ENCODE peak calls at places on chromosomes 1 and 21, in six cellular contexts. R is HepG2, O is H1, N is GM12892, E is K562, P is SK-N-SH. T is an unnamed sample.

GRCh38 chr1:110385369-110385768 is 5.5 kb downstream of the SLC16A4 start:
- DNase-seq in R (no peak), O (no peak), N (no peak), E (no peak), P (no peak), T (no peak)

GRCh38 chr1:170395149-170395548 is 136.8 kb upstream of the GORAB start:
- DNase-seq in R (no peak), O (no peak), N (no peak), E (no peak), P (no peak), T (no peak)

GRCh38 chr21:16709866-16710550 is 802.8 kb upstream of the CXADR start:
- DNase-seq in R (peak; percentile 16), O (no peak), N (no peak), E (no peak), P (no peak), T (no peak)

GRCh38 chr1:21237386-21238088 is 52.7 kb downstream of the ECE1 start:
- DNase-seq in R (no peak), O (no peak), N (no peak), E (no peak), P (no peak), T (no peak)

GRCh38 chr1:234600418-234601216 is 9.4 kb downstream of the IRF2BP2 start:
- DNase-seq in R (peak; percentile 98), O (no peak), N (no peak), E (peak; percentile 64), P (peak; percentile 52), T (no peak)

GRCh38 chr1:41610361-41610760 is 125.9 kb upstream of the EDN2 start:
- DNase-seq in R (no peak), O (no peak), N (no peak), E (no peak), P (no peak), T (no peak)

GRCh38 chr1:43935711-43936427 is 2.3 kb downstream of the ARTN start:
- DNase-seq in R (no peak), O (peak; percentile 69), N (no peak), E (no peak), P (no peak), T (no peak)

GRCh38 chr21:16708431-16708830 is 804.4 kb upstream of the CXADR start:
- DNase-seq in R (no peak), O (no peak), N (no peak), E (no peak), P (no peak), T (no peak)

GRCh38 chr1:207649865-207650580 is 5.1 kb downstream of the CR1L start:
- DNase-seq in R (no peak), O (no peak), N (no peak), E (peak; percentile 96), P (no peak), T (no peak)

GRCh38 chr1:155976062-155976912 is 2.1 kb downstream of the ARHGEF2 start:
- DNase-seq in R (no peak), O (peak; percentile 50), N (no peak), E (peak; percentile 85), P (peak; percentile 61), T (no peak)

GRCh38 chr1:43282220-43283195 is 2.9 kb downstream of the C1orf210 start:
- DNase-seq in R (peak; percentile 90), O (no peak), N (no peak), E (no peak), P (no peak), T (no peak)

GRCh38 chr1:211305044-211305443 is 21.6 kb upstream of the TRAF5 start:
- DNase-seq in R (no peak), O (no peak), N (no peak), E (no peak), P (no peak), T (no peak)

GRCh38 chr1:38846210-38846609 is 13.4 kb downstream of the RRAGC start:
- DNase-seq in R (no peak), O (no peak), N (no peak), E (no peak), P (no peak), T (no peak)

GRCh38 chr1:77783141-77783540 is 3.7 kb downstream of the MIGA1 start:
- DNase-seq in R (no peak), O (no peak), N (no peak), E (no peak), P (no peak), T (no peak)

GRCh38 chr21:45018131-45019075 is 56.0 kb upstream of the ADARB1 start:
- DNase-seq in R (no peak), O (no peak), N (no peak), E (no peak), P (peak; percentile 81), T (no peak)

GRCh38 chr1:84632975-84633427 is 57.3 kb downstream of the SSX2IP start:
- DNase-seq in R (no peak), O (no peak), N (no peak), E (peak; percentile 61), P (no peak), T (no peak)

GRCh38 chr1:39955547-39956539 is 898 bp downstream of the MFSD2A start:
- DNase-seq in R (no peak), O (peak; percentile 61), N (peak; percentile 57), E (no peak), P (peak; percentile 66), T (peak; percentile 61)

GRCh38 chr1:42484382-42484781 is 21.3 kb downstream of the CCDC30 start:
- DNase-seq in R (peak; percentile 7), O (no peak), N (no peak), E (no peak), P (no peak), T (no peak)

GRCh38 chr1:110248746-110249145 is 38.6 kb downstream of the KCNC4 start:
- DNase-seq in R (no peak), O (no peak), N (no peak), E (no peak), P (no peak), T (no peak)

GRCh38 chr1:43294761-43295160 is 6.0 kb upstream of the TIE1 start:
- DNase-seq in R (no peak), O (no peak), N (no peak), E (no peak), P (no peak), T (no peak)

GRCh38 chr1:94926915-94927404 is at the start of gene CNN3:
- DNase-seq in R (peak; percentile 82), O (peak; percentile 92), N (peak; percentile 85), E (peak; percentile 17), P (peak; percentile 98), T (peak; percentile 79)
- TF ChIP-seq POLR2AphosphoS5 in R (peak; percentile 82), O (peak; percentile 96), N (no peak), E (no peak), P (peak; percentile 94), T (no peak)

GRCh38 chr1:88422037-88422436 is 262.0 kb upstream of the PKN2 start:
- DNase-seq in R (no peak), O (no peak), N (no peak), E (no peak), P (no peak), T (no peak)
- TF ChIP-seq TAF1 in R (no peak), O (no peak), N (no peak), E (no peak), P (no peak), T (no peak)

GRCh38 chr1:24409535-24409934 is 4.0 kb downstream of the STPG1 start:
- DNase-seq in R (no peak), O (no peak), N (no peak), E (no peak), P (no peak), T (no peak)
- TF ChIP-seq POLR2AphosphoS5 in R (no peak), O (no peak), N (no peak), E (no peak), P (peak; percentile 39), T (no peak)

GRCh38 chr1:178060789-178061556 is 32.9 kb upstream of the RASAL2 start:
- DNase-seq in R (peak; percentile 43), O (no peak), N (no peak), E (no peak), P (no peak), T (no peak)

GRCh38 chr1:178055093-178055492 is 38.8 kb upstream of the RASAL2 start:
- DNase-seq in R (peak; percentile 40), O (peak; percentile 74), N (no peak), E (peak; percentile 10), P (peak; percentile 52), T (no peak)

GRCh38 chr1:178055779-178056471 is 38.0 kb upstream of the RASAL2 start:
- DNase-seq in R (peak; percentile 81), O (no peak), N (peak; percentile 27), E (peak; percentile 3), P (no peak), T (peak; percentile 45)

GRCh38 chr1:178057131-178057765 is 36.7 kb upstream of the RASAL2 start:
- DNase-seq in R (no peak), O (no peak), N (no peak), E (no peak), P (no peak), T (no peak)

GRCh38 chr1:178057863-178058576 is 35.9 kb upstream of the RASAL2 start:
- DNase-seq in R (no peak), O (no peak), N (no peak), E (no peak), P (no peak), T (no peak)
- TF ChIP-seq TAF1 in R (no peak), O (no peak), N (no peak), E (no peak), P (no peak), T (no peak)

GRCh38 chr1:225921734-225922709 is 2.0 kb downstream of the PYCR2 start:
- DNase-seq in R (no peak), O (no peak), N (no peak), E (no peak), P (no peak), T (no peak)
- TF ChIP-seq POLR2AphosphoS5 in R (no peak), O (no peak), N (no peak), E (peak; percentile 4), P (no peak), T (no peak)

DNA sequence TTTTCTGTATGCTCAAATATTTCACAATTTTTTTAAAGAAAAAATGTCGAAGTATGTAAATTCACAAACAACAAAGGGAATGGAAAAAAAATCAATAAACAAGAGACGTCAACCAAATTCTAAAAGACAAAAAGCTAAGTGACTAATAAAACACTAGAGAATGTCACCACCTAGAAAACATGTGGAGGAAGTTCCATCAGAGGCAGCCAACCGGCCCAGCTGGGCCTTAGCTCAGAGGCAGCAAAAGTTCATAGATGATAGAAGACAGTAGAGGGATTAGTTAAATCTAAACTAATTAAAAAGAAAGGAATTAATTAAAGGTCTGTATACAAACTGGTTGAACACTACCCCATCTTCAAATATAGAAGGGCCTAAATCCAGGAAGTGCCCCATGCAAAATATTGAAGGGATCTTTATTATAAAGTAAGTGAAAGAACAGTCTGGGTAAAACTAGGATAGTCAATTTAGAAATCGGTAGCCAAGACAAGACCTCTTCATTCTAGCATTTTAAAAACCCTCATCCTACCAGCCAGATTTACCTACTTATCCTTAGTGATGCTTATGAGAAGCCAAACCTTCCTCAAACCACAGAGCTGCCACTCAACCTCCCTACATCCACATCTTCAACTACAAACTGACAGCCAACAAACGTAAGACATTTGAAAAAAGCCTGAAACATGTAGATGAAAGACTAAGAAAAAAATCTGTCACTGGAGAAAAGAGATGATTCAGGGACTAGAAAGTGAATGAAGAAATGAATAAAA is 23.7 kb downstream of the MRPL39 start:
- DNase-seq in R (no peak), O (no peak), N (no peak), E (no peak), P (no peak), T (no peak)
- TF ChIP-seq TAF1 in R (no peak), O (no peak), N (no peak), E (no peak), P (no peak), T (no peak)

T was measured in GM12891.